ENCODE peak calls at places on chromosomes 1 and 21, in eight cellular contexts. One of them, this sample, is unnamed.

GRCh38 chr1:41368801-41369200 is 7.6 kb downstream of the FOXO6 start:
- DNase-seq in cardiac muscle cell: no peak
- DNase-seq in AG04450: no peak
- DNase-seq in OCI-LY7: no peak
- DNase-seq in cardiac fibroblast: no peak
- DNase-seq in A549: no peak
- DNase-seq in lower leg skin: no peak
- DNase-seq in astrocyte of the spinal cord: no peak
- DNase-seq in this sample: no peak

GRCh38 chr1:59765036-59765730 is 49.6 kb upstream of the HOOK1 start:
- DNase-seq in OCI-LY7: no peak
- DNase-seq in cardiac muscle cell: no peak
- DNase-seq in astrocyte of the spinal cord: no peak
- DNase-seq in A549: no peak
- DNase-seq in lower leg skin: no peak
- DNase-seq in AG04450: no peak
- DNase-seq in cardiac fibroblast: no peak
- DNase-seq in this sample: no peak

GRCh38 chr1:167685844-167686243 is 35.9 kb upstream of the MPZL1 start:
- DNase-seq in cardiac fibroblast: no peak
- DNase-seq in A549: no peak
- DNase-seq in lower leg skin: no peak
- DNase-seq in AG04450: no peak
- DNase-seq in cardiac muscle cell: no peak
- DNase-seq in astrocyte of the spinal cord: no peak
- DNase-seq in OCI-LY7: no peak
- DNase-seq in this sample: no peak

GRCh38 chr1:117368116-117369108 is 1.2 kb downstream of the MAN1A2 start:
- DNase-seq in lower leg skin: no peak
- DNase-seq in cardiac muscle cell: peak
- DNase-seq in cardiac fibroblast: no peak
- DNase-seq in astrocyte of the spinal cord: no peak
- DNase-seq in A549: no peak
- DNase-seq in AG04450: no peak
- DNase-seq in OCI-LY7: peak
- DNase-seq in this sample: no peak

GRCh38 chr1:204453141-204453772 is 41.3 kb downstream of the PIK3C2B start:
- DNase-seq in cardiac muscle cell: no peak
- DNase-seq in cardiac fibroblast: no peak
- DNase-seq in astrocyte of the spinal cord: no peak
- DNase-seq in A549: no peak
- DNase-seq in AG04450: no peak
- DNase-seq in lower leg skin: no peak
- DNase-seq in OCI-LY7: peak
- DNase-seq in this sample: no peak

GRCh38 chr1:184971522-184972265 is 2.6 kb downstream of the NIBAN1 start:
- DNase-seq in cardiac fibroblast: no peak
- DNase-seq in cardiac muscle cell: no peak
- DNase-seq in OCI-LY7: no peak
- DNase-seq in lower leg skin: no peak
- DNase-seq in AG04450: no peak
- DNase-seq in astrocyte of the spinal cord: no peak
- DNase-seq in A549: no peak
- DNase-seq in this sample: no peak

GRCh38 chr1:11882814-11883538 is 24.2 kb upstream of the NPPB start:
- DNase-seq in cardiac muscle cell: peak
- DNase-seq in lower leg skin: no peak
- DNase-seq in A549: no peak
- DNase-seq in astrocyte of the spinal cord: no peak
- DNase-seq in OCI-LY7: no peak
- DNase-seq in AG04450: no peak
- DNase-seq in cardiac fibroblast: peak
- DNase-seq in this sample: no peak

GRCh38 chr1:6412896-6413295 is 6.8 kb downstream of the HES2 start:
- DNase-seq in OCI-LY7: no peak
- DNase-seq in A549: peak
- DNase-seq in cardiac muscle cell: no peak
- DNase-seq in cardiac fibroblast: no peak
- DNase-seq in AG04450: no peak
- DNase-seq in lower leg skin: no peak
- DNase-seq in astrocyte of the spinal cord: no peak
- DNase-seq in this sample: peak

GRCh38 chr1:143651350-143651992 is 320.3 kb downstream of the FAM72C start:
- DNase-seq in lower leg skin: no peak
- DNase-seq in AG04450: no peak
- DNase-seq in A549: no peak
- DNase-seq in OCI-LY7: no peak
- DNase-seq in cardiac muscle cell: no peak
- DNase-seq in astrocyte of the spinal cord: no peak
- DNase-seq in cardiac fibroblast: no peak
- DNase-seq in this sample: no peak

GRCh38 chr1:153742411-153743142 is 14.7 kb downstream of the INTS3 start:
- DNase-seq in AG04450: no peak
- DNase-seq in cardiac muscle cell: peak
- DNase-seq in lower leg skin: no peak
- DNase-seq in cardiac fibroblast: peak
- DNase-seq in A549: peak
- DNase-seq in OCI-LY7: no peak
- DNase-seq in astrocyte of the spinal cord: peak
- DNase-seq in this sample: no peak

GRCh38 chr1:6825828-6826227 is 40.6 kb downstream of the CAMTA1 start:
- DNase-seq in cardiac muscle cell: no peak
- DNase-seq in astrocyte of the spinal cord: no peak
- DNase-seq in A549: no peak
- DNase-seq in OCI-LY7: no peak
- DNase-seq in AG04450: no peak
- DNase-seq in lower leg skin: no peak
- DNase-seq in cardiac fibroblast: no peak
- DNase-seq in this sample: no peak

GRCh38 chr1:5551274-5551966 is 440.8 kb downstream of the NPHP4 start:
- DNase-seq in cardiac fibroblast: no peak
- DNase-seq in lower leg skin: peak
- DNase-seq in cardiac muscle cell: no peak
- DNase-seq in AG04450: no peak
- DNase-seq in astrocyte of the spinal cord: no peak
- DNase-seq in OCI-LY7: no peak
- DNase-seq in A549: peak
- DNase-seq in this sample: peak

GRCh38 chr1:31627301-31627929 is 9.9 kb downstream of the HCRTR1 start:
- DNase-seq in cardiac fibroblast: peak
- DNase-seq in cardiac muscle cell: peak
- DNase-seq in astrocyte of the spinal cord: peak
- DNase-seq in A549: no peak
- DNase-seq in AG04450: no peak
- DNase-seq in lower leg skin: no peak
- DNase-seq in OCI-LY7: no peak
- DNase-seq in this sample: no peak

DNA sequence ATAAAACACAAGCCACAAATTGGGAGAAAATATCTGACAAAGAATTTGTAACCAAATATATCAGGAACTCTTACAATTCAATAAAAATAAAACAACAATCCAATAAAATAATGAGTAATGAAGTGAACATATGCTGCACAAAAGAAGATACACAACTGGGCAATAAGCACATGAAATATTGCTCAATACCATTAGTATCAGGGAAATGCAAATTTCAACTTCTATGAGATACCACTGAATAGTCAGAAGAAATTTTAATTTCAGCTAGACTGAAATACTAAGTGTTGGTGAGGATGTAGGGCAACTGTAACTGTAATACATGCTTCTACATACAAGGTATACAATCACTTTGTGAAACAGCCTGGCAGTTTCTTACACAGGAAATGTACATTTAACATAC is 7.4 kb upstream of the ARHGAP29 start:
- DNase-seq in AG04450: no peak
- DNase-seq in A549: no peak
- DNase-seq in astrocyte of the spinal cord: no peak
- DNase-seq in cardiac fibroblast: no peak
- DNase-seq in OCI-LY7: no peak
- DNase-seq in lower leg skin: no peak
- DNase-seq in cardiac muscle cell: no peak
- DNase-seq in this sample: no peak
- H3K4me3 ChIP-seq in AG04450: no peak
- H3K4me3 ChIP-seq in A549: no peak
- H3K4me3 ChIP-seq in astrocyte of the spinal cord: no peak
- H3K4me3 ChIP-seq in cardiac fibroblast: peak
- H3K4me3 ChIP-seq in OCI-LY7: no peak
- H3K4me3 ChIP-seq in lower leg skin: no peak
- H3K4me3 ChIP-seq in cardiac muscle cell: no peak
- H3K4me3 ChIP-seq in this sample: peak

GRCh38 chr1:8739377-8739776 is 78.1 kb downstream of the RERE start:
- DNase-seq in A549: peak
- DNase-seq in OCI-LY7: no peak
- DNase-seq in astrocyte of the spinal cord: no peak
- DNase-seq in lower leg skin: no peak
- DNase-seq in cardiac muscle cell: no peak
- DNase-seq in AG04450: no peak
- DNase-seq in cardiac fibroblast: no peak
- DNase-seq in this sample: no peak
- TF ChIP-seq CTCF in A549: no peak
- TF ChIP-seq CTCF in OCI-LY7: peak
- TF ChIP-seq CTCF in astrocyte of the spinal cord: no peak
- TF ChIP-seq CTCF in lower leg skin: no peak
- TF ChIP-seq CTCF in cardiac muscle cell: no peak
- TF ChIP-seq CTCF in AG04450: no peak
- TF ChIP-seq CTCF in cardiac fibroblast: no peak
- TF ChIP-seq CTCF in this sample: peak

DNA sequence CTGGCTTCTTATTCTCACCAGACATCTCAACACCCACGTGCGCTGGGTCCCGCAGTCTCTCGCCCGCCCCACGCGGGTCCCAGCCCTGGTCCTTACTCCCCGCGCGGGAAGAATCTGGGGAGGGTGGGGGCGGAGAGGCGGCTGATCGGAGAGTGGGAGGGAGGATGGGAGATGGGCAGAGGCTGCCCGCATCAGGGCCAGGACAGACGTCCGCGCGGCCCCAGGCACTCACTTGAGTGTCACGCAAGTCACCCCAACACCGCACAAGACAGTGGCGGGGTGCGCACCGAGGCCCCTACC is 6.1 kb upstream of the SIM2 start:
- DNase-seq in AG04450: no peak
- DNase-seq in OCI-LY7: no peak
- DNase-seq in lower leg skin: no peak
- DNase-seq in A549: no peak
- DNase-seq in cardiac muscle cell: no peak
- DNase-seq in cardiac fibroblast: no peak
- DNase-seq in astrocyte of the spinal cord: no peak
- DNase-seq in this sample: no peak
- H3K4me3 ChIP-seq in AG04450: no peak
- H3K4me3 ChIP-seq in OCI-LY7: no peak
- H3K4me3 ChIP-seq in lower leg skin: no peak
- H3K4me3 ChIP-seq in A549: no peak
- H3K4me3 ChIP-seq in cardiac muscle cell: no peak
- H3K4me3 ChIP-seq in cardiac fibroblast: no peak
- H3K4me3 ChIP-seq in astrocyte of the spinal cord: no peak
- H3K4me3 ChIP-seq in this sample: no peak

DNA sequence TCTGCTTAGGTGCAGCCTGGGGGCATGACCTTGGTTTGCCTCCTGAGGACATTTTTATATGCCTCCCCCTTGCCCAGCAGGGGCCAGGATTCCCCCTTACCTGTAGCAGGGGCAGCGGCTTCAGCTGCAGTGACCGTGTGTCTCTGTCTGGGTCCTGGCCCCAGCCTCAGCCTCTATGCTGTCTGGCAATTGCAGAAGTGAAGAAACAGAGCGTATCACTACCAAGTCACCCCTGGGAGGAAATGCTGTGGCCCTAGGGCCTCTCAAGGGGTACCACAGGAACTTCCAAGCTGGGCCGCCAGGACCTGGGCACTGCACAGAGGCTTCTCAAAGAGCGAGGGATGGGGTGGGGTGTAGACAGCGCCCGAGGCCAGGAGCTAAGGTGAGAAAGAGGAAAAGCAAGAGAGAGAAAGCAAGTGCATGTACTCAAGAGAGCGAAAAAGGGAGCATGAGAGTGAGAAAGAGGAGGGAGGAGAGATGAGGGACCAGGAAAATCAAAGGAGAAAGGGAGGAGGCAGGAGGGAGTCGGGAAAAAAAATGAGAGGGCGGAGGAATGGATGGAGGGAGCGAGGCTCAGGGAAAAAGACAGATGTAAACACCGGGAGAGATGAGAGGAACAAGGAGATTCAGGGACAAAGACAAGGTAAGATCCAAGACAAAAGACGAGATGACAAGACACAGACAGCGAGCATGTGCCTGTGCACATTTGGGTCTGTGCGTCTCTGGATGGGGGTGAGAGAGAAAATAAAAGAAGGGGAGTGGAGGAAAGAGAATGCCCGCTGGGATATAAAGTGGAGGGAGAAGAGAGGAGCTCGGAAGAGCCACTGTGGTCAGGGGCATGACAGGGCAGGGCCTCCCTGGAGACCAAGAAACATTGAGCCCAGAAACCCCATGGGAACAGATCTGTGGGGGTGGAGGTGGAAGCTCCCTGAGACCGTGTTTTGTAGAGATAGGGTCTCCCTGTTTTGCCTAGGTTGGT is at the start of gene PTAFR:
- DNase-seq in cardiac muscle cell: no peak
- DNase-seq in OCI-LY7: peak
- DNase-seq in AG04450: no peak
- DNase-seq in lower leg skin: no peak
- DNase-seq in cardiac fibroblast: no peak
- DNase-seq in A549: no peak
- DNase-seq in astrocyte of the spinal cord: no peak
- DNase-seq in this sample: no peak
- TF ChIP-seq CTCF in cardiac muscle cell: no peak
- TF ChIP-seq CTCF in OCI-LY7: peak
- TF ChIP-seq CTCF in AG04450: no peak
- TF ChIP-seq CTCF in lower leg skin: no peak
- TF ChIP-seq CTCF in cardiac fibroblast: no peak
- TF ChIP-seq CTCF in A549: no peak
- TF ChIP-seq CTCF in astrocyte of the spinal cord: no peak
- TF ChIP-seq CTCF in this sample: no peak

GRCh38 chr1:92380867-92381266 is 82.0 kb downstream of the RPAP2 start:
- DNase-seq in AG04450: no peak
- DNase-seq in A549: no peak
- DNase-seq in cardiac fibroblast: peak
- DNase-seq in OCI-LY7: no peak
- DNase-seq in cardiac muscle cell: peak
- DNase-seq in astrocyte of the spinal cord: no peak
- DNase-seq in lower leg skin: no peak
- DNase-seq in this sample: no peak
- H3K4me3 ChIP-seq in AG04450: no peak
- H3K4me3 ChIP-seq in A549: no peak
- H3K4me3 ChIP-seq in cardiac fibroblast: no peak
- H3K4me3 ChIP-seq in OCI-LY7: no peak
- H3K4me3 ChIP-seq in cardiac muscle cell: no peak
- H3K4me3 ChIP-seq in astrocyte of the spinal cord: no peak
- H3K4me3 ChIP-seq in lower leg skin: no peak
- H3K4me3 ChIP-seq in this sample: no peak

This sample was measured in PC-9.